ENCODE peak calls at places on chromosomes 16 and 17, in eight cellular contexts. One of them, this sample, is unnamed.

GRCh38 chr17:40980594-40980993 is 3.5 kb downstream of the KRT40 start:
- DNase-seq in PC-3: no peak
- DNase-seq in colonic mucosa: no peak
- DNase-seq in H7: no peak
- DNase-seq in neural progenitor cell: no peak
- DNase-seq in keratinocyte: no peak
- DNase-seq in mucosa of descending colon: no peak
- DNase-seq in AG09309: no peak
- DNase-seq in this sample: peak

GRCh38 chr16:46830417-46830901 is 521 bp downstream of the C16orf87 start:
- DNase-seq in PC-3: peak
- DNase-seq in colonic mucosa: peak
- DNase-seq in AG09309: no peak
- DNase-seq in H7: no peak
- DNase-seq in mucosa of descending colon: peak
- DNase-seq in neural progenitor cell: peak
- DNase-seq in keratinocyte: no peak
- DNase-seq in this sample: peak

GRCh38 chr16:30628628-30629342 is 18.6 kb upstream of the ZNF689 start:
- DNase-seq in AG09309: no peak
- DNase-seq in colonic mucosa: peak
- DNase-seq in keratinocyte: no peak
- DNase-seq in PC-3: peak
- DNase-seq in mucosa of descending colon: peak
- DNase-seq in neural progenitor cell: peak
- DNase-seq in H7: peak
- DNase-seq in this sample: peak

GRCh38 chr16:3825940-3826339 is 54.6 kb downstream of the CREBBP start:
- DNase-seq in neural progenitor cell: no peak
- DNase-seq in keratinocyte: no peak
- DNase-seq in mucosa of descending colon: no peak
- DNase-seq in AG09309: no peak
- DNase-seq in PC-3: no peak
- DNase-seq in H7: no peak
- DNase-seq in colonic mucosa: no peak
- DNase-seq in this sample: no peak

GRCh38 chr17:17536702-17537101 is 40.5 kb upstream of the RASD1 start:
- DNase-seq in keratinocyte: no peak
- DNase-seq in AG09309: no peak
- DNase-seq in colonic mucosa: no peak
- DNase-seq in mucosa of descending colon: no peak
- DNase-seq in H7: no peak
- DNase-seq in PC-3: no peak
- DNase-seq in neural progenitor cell: no peak
- DNase-seq in this sample: no peak

GRCh38 chr16:11391576-11391975 is 46.3 kb downstream of the RMI2 start:
- DNase-seq in keratinocyte: no peak
- DNase-seq in H7: peak
- DNase-seq in neural progenitor cell: no peak
- DNase-seq in colonic mucosa: no peak
- DNase-seq in AG09309: no peak
- DNase-seq in mucosa of descending colon: peak
- DNase-seq in PC-3: peak
- DNase-seq in this sample: no peak

GRCh38 chr17:72284806-72285205 is 164.0 kb downstream of the SOX9 start:
- DNase-seq in H7: no peak
- DNase-seq in colonic mucosa: no peak
- DNase-seq in PC-3: no peak
- DNase-seq in AG09309: no peak
- DNase-seq in neural progenitor cell: no peak
- DNase-seq in keratinocyte: no peak
- DNase-seq in mucosa of descending colon: no peak
- DNase-seq in this sample: no peak

GRCh38 chr17:58968662-58969061 is 138.0 kb downstream of the TRIM37 start:
- DNase-seq in neural progenitor cell: no peak
- DNase-seq in keratinocyte: no peak
- DNase-seq in H7: no peak
- DNase-seq in AG09309: no peak
- DNase-seq in colonic mucosa: no peak
- DNase-seq in mucosa of descending colon: no peak
- DNase-seq in PC-3: no peak
- DNase-seq in this sample: no peak

GRCh38 chr16:57533618-57534336 is 2.6 kb downstream of the CCDC102A start:
- DNase-seq in mucosa of descending colon: no peak
- DNase-seq in AG09309: no peak
- DNase-seq in colonic mucosa: peak
- DNase-seq in neural progenitor cell: no peak
- DNase-seq in H7: peak
- DNase-seq in PC-3: no peak
- DNase-seq in keratinocyte: no peak
- DNase-seq in this sample: no peak

GRCh38 chr17:15257316-15257925 is 7.7 kb downstream of the PMP22 start:
- DNase-seq in PC-3: peak
- DNase-seq in mucosa of descending colon: peak
- DNase-seq in neural progenitor cell: peak
- DNase-seq in colonic mucosa: peak
- DNase-seq in keratinocyte: peak
- DNase-seq in AG09309: peak
- DNase-seq in H7: peak
- DNase-seq in this sample: peak

GRCh38 chr17:77173104-77173503 is 32.3 kb downstream of the SEC14L1 start:
- DNase-seq in AG09309: no peak
- DNase-seq in keratinocyte: no peak
- DNase-seq in mucosa of descending colon: no peak
- DNase-seq in colonic mucosa: no peak
- DNase-seq in PC-3: no peak
- DNase-seq in neural progenitor cell: no peak
- DNase-seq in H7: no peak
- DNase-seq in this sample: no peak

GRCh38 chr17:488993-489757 is 136.6 kb upstream of the RPH3AL start:
- DNase-seq in colonic mucosa: no peak
- DNase-seq in PC-3: no peak
- DNase-seq in AG09309: no peak
- DNase-seq in keratinocyte: no peak
- DNase-seq in neural progenitor cell: peak
- DNase-seq in mucosa of descending colon: no peak
- DNase-seq in H7: peak
- DNase-seq in this sample: no peak

GRCh38 chr17:80254396-80255241 is 6.0 kb upstream of the RNF213 start:
- DNase-seq in neural progenitor cell: no peak
- DNase-seq in H7: no peak
- DNase-seq in AG09309: peak
- DNase-seq in keratinocyte: no peak
- DNase-seq in colonic mucosa: peak
- DNase-seq in PC-3: peak
- DNase-seq in mucosa of descending colon: peak
- DNase-seq in this sample: peak

DNA sequence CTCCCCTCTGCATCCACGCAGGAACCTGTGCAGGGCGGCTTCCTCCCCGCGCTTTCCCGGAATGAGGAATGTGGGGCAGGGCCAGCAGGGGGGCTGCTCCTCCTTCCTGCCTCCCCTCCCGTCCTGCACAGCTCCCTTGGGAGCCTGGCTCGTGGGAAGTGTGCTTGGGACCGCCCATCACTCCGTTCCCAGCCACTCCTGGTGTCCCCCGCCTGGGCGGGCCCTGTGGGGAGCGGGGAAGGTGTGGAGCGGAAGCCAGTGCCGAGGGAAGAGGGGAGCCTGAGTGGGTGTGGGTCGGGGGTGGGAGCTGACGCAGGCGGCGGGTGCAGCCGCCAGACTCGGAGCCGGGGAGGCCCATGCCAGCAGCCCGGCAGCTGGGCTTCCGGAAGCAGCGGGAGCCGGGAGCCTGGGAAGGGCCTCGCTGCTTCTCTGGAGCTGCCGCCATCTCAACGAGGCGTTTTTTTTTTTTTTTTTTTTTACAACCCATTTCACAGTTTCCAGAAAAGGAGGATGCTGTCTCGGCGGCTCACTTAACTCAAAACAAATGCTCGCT is 24.2 kb downstream of the BAHCC1 start:
- DNase-seq in PC-3: peak
- DNase-seq in H7: peak
- DNase-seq in AG09309: peak
- DNase-seq in mucosa of descending colon: peak
- DNase-seq in neural progenitor cell: peak
- DNase-seq in colonic mucosa: peak
- DNase-seq in keratinocyte: peak
- DNase-seq in this sample: peak
- H3K4me3 ChIP-seq in PC-3: peak
- H3K4me3 ChIP-seq in H7: peak
- H3K4me3 ChIP-seq in AG09309: peak
- H3K4me3 ChIP-seq in mucosa of descending colon: no peak
- H3K4me3 ChIP-seq in neural progenitor cell: no peak
- H3K4me3 ChIP-seq in colonic mucosa: peak
- H3K4me3 ChIP-seq in keratinocyte: peak
- H3K4me3 ChIP-seq in this sample: peak

DNA sequence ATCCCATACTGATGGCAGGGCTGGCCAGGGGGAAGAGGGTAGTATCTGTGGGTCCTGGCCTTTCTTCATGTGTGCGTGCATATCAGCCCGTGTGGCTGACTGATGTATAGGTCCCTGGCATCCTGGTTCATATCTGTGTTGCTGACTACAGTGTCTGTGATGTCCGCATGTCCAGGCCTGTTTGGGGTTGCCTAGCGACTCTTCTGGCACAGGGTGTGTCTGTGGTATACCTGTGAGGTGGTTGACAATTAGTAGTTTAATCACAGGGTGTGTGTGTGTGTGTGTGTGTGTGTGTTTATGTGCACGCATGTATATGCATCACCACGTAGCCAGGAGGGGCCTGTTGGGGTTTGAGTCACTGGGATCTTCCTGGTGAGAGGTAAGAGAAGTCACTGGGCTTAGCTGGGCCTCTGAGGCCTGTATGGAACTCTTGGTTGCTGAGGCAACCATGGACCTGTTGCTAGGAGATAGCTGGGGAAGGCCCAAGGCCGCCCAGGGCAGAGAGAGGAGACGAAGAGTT is 634 bp upstream of the TMEM95 start:
- DNase-seq in neural progenitor cell: peak
- DNase-seq in H7: peak
- DNase-seq in colonic mucosa: peak
- DNase-seq in keratinocyte: peak
- DNase-seq in AG09309: no peak
- DNase-seq in mucosa of descending colon: no peak
- DNase-seq in PC-3: peak
- DNase-seq in this sample: peak
- H3K4me3 ChIP-seq in neural progenitor cell: no peak
- H3K4me3 ChIP-seq in H7: no peak
- H3K4me3 ChIP-seq in colonic mucosa: no peak
- H3K4me3 ChIP-seq in keratinocyte: peak
- H3K4me3 ChIP-seq in AG09309: peak
- H3K4me3 ChIP-seq in mucosa of descending colon: no peak
- H3K4me3 ChIP-seq in PC-3: no peak
- H3K4me3 ChIP-seq in this sample: peak

GRCh38 chr17:46770818-46771600 is 47.5 kb downstream of the WNT3 start:
- DNase-seq in AG09309: no peak
- DNase-seq in keratinocyte: no peak
- DNase-seq in neural progenitor cell: peak
- DNase-seq in PC-3: peak
- DNase-seq in colonic mucosa: peak
- DNase-seq in mucosa of descending colon: peak
- DNase-seq in H7: peak
- DNase-seq in this sample: peak
- H3K4me3 ChIP-seq in AG09309: peak
- H3K4me3 ChIP-seq in keratinocyte: peak
- H3K4me3 ChIP-seq in neural progenitor cell: peak
- H3K4me3 ChIP-seq in PC-3: peak
- H3K4me3 ChIP-seq in colonic mucosa: peak
- H3K4me3 ChIP-seq in mucosa of descending colon: peak
- H3K4me3 ChIP-seq in H7: peak
- H3K4me3 ChIP-seq in this sample: peak

GRCh38 chr17:42270596-42270995 is 5.6 kb downstream of the STAT5B start:
- DNase-seq in keratinocyte: no peak
- DNase-seq in mucosa of descending colon: no peak
- DNase-seq in colonic mucosa: no peak
- DNase-seq in neural progenitor cell: no peak
- DNase-seq in AG09309: no peak
- DNase-seq in PC-3: no peak
- DNase-seq in H7: no peak
- DNase-seq in this sample: no peak
- H3K4me3 ChIP-seq in keratinocyte: no peak
- H3K4me3 ChIP-seq in mucosa of descending colon: no peak
- H3K4me3 ChIP-seq in colonic mucosa: no peak
- H3K4me3 ChIP-seq in neural progenitor cell: no peak
- H3K4me3 ChIP-seq in AG09309: no peak
- H3K4me3 ChIP-seq in PC-3: no peak
- H3K4me3 ChIP-seq in H7: no peak
- H3K4me3 ChIP-seq in this sample: no peak

DNA sequence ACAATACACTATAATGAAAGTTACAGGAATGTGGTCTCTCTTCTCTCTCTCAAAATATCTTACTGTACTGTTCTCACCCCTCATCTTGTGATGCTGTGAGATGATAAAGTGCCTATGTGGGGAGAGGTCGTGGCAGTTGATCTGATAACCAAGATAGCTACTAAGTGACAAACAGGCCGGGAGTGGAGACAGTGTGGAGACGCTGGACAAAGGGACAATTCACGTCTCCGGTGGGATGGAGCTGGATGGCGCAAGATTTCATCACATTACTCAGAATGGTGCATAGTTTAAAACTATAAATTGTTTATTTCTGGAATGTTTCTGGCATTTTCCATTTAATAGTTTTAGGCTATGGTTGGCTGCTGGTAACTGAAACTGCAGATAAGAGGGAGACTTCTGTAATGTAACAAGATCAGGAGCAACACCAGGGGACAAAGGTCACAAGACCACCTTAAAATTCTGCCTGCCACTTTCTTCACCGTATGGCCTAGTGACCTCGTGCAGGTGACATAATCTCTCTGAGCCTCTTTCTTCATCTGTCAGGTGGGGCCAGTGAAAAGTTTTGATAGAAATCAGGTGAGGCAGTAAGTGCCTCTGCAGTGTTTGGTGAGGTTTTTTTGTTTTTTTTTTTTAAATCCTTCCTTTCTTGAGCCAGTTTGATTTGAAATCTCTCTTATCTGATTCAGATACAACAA is 54.4 kb upstream of the LGALS9 start:
- DNase-seq in PC-3: no peak
- DNase-seq in colonic mucosa: no peak
- DNase-seq in neural progenitor cell: no peak
- DNase-seq in mucosa of descending colon: no peak
- DNase-seq in keratinocyte: no peak
- DNase-seq in H7: no peak
- DNase-seq in AG09309: no peak
- DNase-seq in this sample: no peak
- H3K4me3 ChIP-seq in PC-3: no peak
- H3K4me3 ChIP-seq in colonic mucosa: no peak
- H3K4me3 ChIP-seq in neural progenitor cell: no peak
- H3K4me3 ChIP-seq in mucosa of descending colon: no peak
- H3K4me3 ChIP-seq in keratinocyte: no peak
- H3K4me3 ChIP-seq in H7: no peak
- H3K4me3 ChIP-seq in AG09309: no peak
- H3K4me3 ChIP-seq in this sample: no peak

This sample was measured in cardiac fibroblast.